ENCODE peak calls at places on chromosome 12, in five cellular contexts. X is adrenal gland, P is AG04450, R is cardiac fibroblast, E is lower leg skin. T is an unnamed sample.

GRCh38 chr12:68119724-68120211 is 39.8 kb downstream of the IFNG start:
- DNase-seq in E (no peak), R (no peak), X (no peak), P (no peak), T (no peak)

GRCh38 chr12:40393031-40393430 is 168.2 kb downstream of the LRRK2 start:
- DNase-seq in P (no peak), E (no peak), R (no peak), X (no peak), T (no peak)

GRCh38 chr12:115916910-115917668 is 360.4 kb downstream of the MED13L start:
- DNase-seq in P (no peak), X (peak), R (peak), E (peak), T (no peak)

GRCh38 chr12:30197392-30198047 is 413.8 kb upstream of the TMTC1 start:
- DNase-seq in P (peak), E (no peak), X (no peak), R (peak), T (peak)

GRCh38 chr12:22662356-22662755 is 37.4 kb downstream of the ETNK1 start:
- DNase-seq in X (no peak), R (no peak), E (no peak), P (no peak), T (no peak)

GRCh38 chr12:70590051-70590450 is 47.2 kb downstream of the PTPRB start:
- DNase-seq in E (peak), X (peak), P (peak), R (peak), T (peak)

GRCh38 chr12:30970559-30971202 is 44.1 kb downstream of the TSPAN11 start:
- DNase-seq in E (peak), P (no peak), R (no peak), X (no peak), T (no peak)

GRCh38 chr12:64273527-64274403 is 51.7 kb upstream of the KICS2 start:
- DNase-seq in R (peak), P (no peak), X (peak), E (no peak), T (no peak)

GRCh38 chr12:32549675-32550079 is 129.4 kb upstream of the DNM1L start:
- DNase-seq in R (peak), X (peak), P (no peak), E (no peak), T (no peak)

GRCh38 chr12:105840384-105840783 is 298.4 kb downstream of the NUAK1 start:
- DNase-seq in X (no peak), P (no peak), R (no peak), E (no peak), T (no peak)

GRCh38 chr12:55830601-55831406 is 1.4 kb upstream of the DNAJC14 start:
- DNase-seq in E (peak), X (peak), R (peak), P (no peak), T (no peak)

GRCh38 chr12:122063691-122064033 is 14.9 kb upstream of the MLXIP start:
- DNase-seq in X (no peak), R (peak), P (no peak), E (no peak), T (no peak)

GRCh38 chr12:131710464-131711457 is at the start of gene SFSWAP:
- DNase-seq in E (peak), R (peak), X (peak), P (peak), T (peak)

GRCh38 chr12:25248732-25249131 is 2.0 kb downstream of the KRAS start:
- DNase-seq in E (no peak), P (no peak), X (no peak), R (no peak), T (no peak)

GRCh38 chr12:47938594-47938993 is 24.8 kb upstream of the TMEM106C start:
- DNase-seq in X (no peak), R (no peak), E (no peak), P (no peak), T (no peak)

GRCh38 chr12:12488823-12489528 is 73.7 kb downstream of the DUSP16 start:
- DNase-seq in E (no peak), P (no peak), X (no peak), R (no peak), T (no peak)
- H3K4me3 ChIP-seq in E (no peak), P (no peak), X (no peak), R (no peak), T (no peak)

GRCh38 chr12:6195665-6196535 is 4.3 kb upstream of the CD9 start:
- DNase-seq in E (peak), P (peak), R (peak), X (peak), T (peak)
- TF ChIP-seq CTCF in E (peak), P (peak), R (peak), X (peak), T (peak)

GRCh38 chr12:48972213-48973021 is 882 bp upstream of the WNT10B start:
- DNase-seq in R (no peak), E (no peak), P (no peak), X (no peak), T (no peak)
- H3K4me3 ChIP-seq in R (no peak), E (no peak), P (no peak), X (no peak), T (no peak)

GRCh38 chr12:57546438-57547365 is at the start of gene DCTN2:
- DNase-seq in E (peak), R (peak), X (peak), P (peak), T (peak)
- TF ChIP-seq CTCF in E (no peak), R (peak), X (peak), P (no peak), T (no peak)

GRCh38 chr12:1488908-1489381 is 105.4 kb downstream of the FBXL14 start:
- DNase-seq in P (no peak), R (peak), X (no peak), E (no peak), T (no peak)
- H3K4me3 ChIP-seq in P (no peak), R (no peak), X (no peak), E (no peak), T (no peak)

GRCh38 chr12:17361224-17361623 is 728.8 kb downstream of the RERGL start:
- DNase-seq in R (no peak), P (no peak), E (no peak), X (no peak), T (no peak)
- TF ChIP-seq CTCF in R (no peak), P (no peak), E (no peak), X (no peak), T (no peak)